ENCODE peak calls at places on chromosomes 12 and 14, in six cellular contexts. One of them, this sample, is unnamed.

GRCh38 chr12:117119592-117120198 is 20.5 kb upstream of the TESC start:
- DNase-seq in ascending aorta: no peak
- DNase-seq in right atrium auricular region: no peak
- DNase-seq in AG09309: no peak
- DNase-seq in GM23248: no peak
- DNase-seq in cardiac fibroblast: no peak
- DNase-seq in this sample: no peak

GRCh38 chr14:67837011-67837624 is 17.5 kb downstream of the RAD51B start:
- DNase-seq in AG09309: peak; percentile 61
- DNase-seq in cardiac fibroblast: peak; percentile 92
- DNase-seq in right atrium auricular region: no peak
- DNase-seq in ascending aorta: no peak
- DNase-seq in GM23248: peak; percentile 82
- DNase-seq in this sample: peak; percentile 34

GRCh38 chr12:129901256-129901655 is 2.6 kb downstream of the TMEM132D start:
- DNase-seq in GM23248: peak; percentile 10
- DNase-seq in cardiac fibroblast: no peak
- DNase-seq in ascending aorta: no peak
- DNase-seq in AG09309: no peak
- DNase-seq in right atrium auricular region: no peak
- DNase-seq in this sample: peak; percentile 29

GRCh38 chr12:9083793-9084192 is 31.9 kb downstream of the A2M start:
- DNase-seq in ascending aorta: no peak
- DNase-seq in right atrium auricular region: no peak
- DNase-seq in GM23248: no peak
- DNase-seq in AG09309: no peak
- DNase-seq in cardiac fibroblast: no peak
- DNase-seq in this sample: no peak

GRCh38 chr12:72632286-72632685 is 360.1 kb downstream of the TRHDE start:
- DNase-seq in ascending aorta: no peak
- DNase-seq in cardiac fibroblast: no peak
- DNase-seq in GM23248: no peak
- DNase-seq in AG09309: peak; percentile 1
- DNase-seq in right atrium auricular region: no peak
- DNase-seq in this sample: no peak

GRCh38 chr14:50044040-50044651 is 72.2 kb downstream of the VCPKMT start:
- DNase-seq in ascending aorta: no peak
- DNase-seq in right atrium auricular region: no peak
- DNase-seq in cardiac fibroblast: peak; percentile 46
- DNase-seq in AG09309: no peak
- DNase-seq in GM23248: no peak
- DNase-seq in this sample: no peak

GRCh38 chr14:98890556-98891340 is 381.2 kb downstream of the BCL11B start:
- DNase-seq in ascending aorta: no peak
- DNase-seq in right atrium auricular region: no peak
- DNase-seq in GM23248: no peak
- DNase-seq in cardiac fibroblast: no peak
- DNase-seq in AG09309: no peak
- DNase-seq in this sample: no peak

GRCh38 chr12:112992541-112993398 is 14.5 kb downstream of the OAS2 start:
- DNase-seq in right atrium auricular region: peak; percentile 68
- DNase-seq in GM23248: peak; percentile 67
- DNase-seq in cardiac fibroblast: peak; percentile 76
- DNase-seq in ascending aorta: no peak
- DNase-seq in AG09309: peak; percentile 37
- DNase-seq in this sample: no peak

GRCh38 chr12:43370299-43370698 is 181.7 kb downstream of the ADAMTS20 start:
- DNase-seq in ascending aorta: no peak
- DNase-seq in AG09309: peak; percentile 17
- DNase-seq in right atrium auricular region: no peak
- DNase-seq in GM23248: peak; percentile 63
- DNase-seq in cardiac fibroblast: peak; percentile 5
- DNase-seq in this sample: peak; percentile 60

GRCh38 chr14:96579855-96580254 is 77.7 kb downstream of the PAPOLA start:
- DNase-seq in right atrium auricular region: no peak
- DNase-seq in GM23248: no peak
- DNase-seq in AG09309: no peak
- DNase-seq in cardiac fibroblast: no peak
- DNase-seq in ascending aorta: no peak
- DNase-seq in this sample: no peak

GRCh38 chr12:51827925-51828818 is 20.3 kb downstream of the FIGNL2 start:
- DNase-seq in GM23248: peak; percentile 79
- DNase-seq in right atrium auricular region: no peak
- DNase-seq in ascending aorta: no peak
- DNase-seq in cardiac fibroblast: peak; percentile 33
- DNase-seq in AG09309: no peak
- DNase-seq in this sample: peak; percentile 55

GRCh38 chr12:131860472-131861260 is 32.5 kb downstream of the MMP17 start:
- DNase-seq in GM23248: peak; percentile 87
- DNase-seq in cardiac fibroblast: peak; percentile 65
- DNase-seq in AG09309: no peak
- DNase-seq in right atrium auricular region: peak; percentile 60
- DNase-seq in ascending aorta: no peak
- DNase-seq in this sample: no peak

GRCh38 chr14:100708349-100709217 is 18.1 kb upstream of the DLK1 start:
- DNase-seq in ascending aorta: no peak
- DNase-seq in cardiac fibroblast: peak; percentile 66
- DNase-seq in GM23248: peak; percentile 22
- DNase-seq in AG09309: no peak
- DNase-seq in right atrium auricular region: no peak
- DNase-seq in this sample: no peak

GRCh38 chr14:100709956-100710284 is 16.8 kb upstream of the DLK1 start:
- DNase-seq in AG09309: no peak
- DNase-seq in right atrium auricular region: no peak
- DNase-seq in GM23248: no peak
- DNase-seq in cardiac fibroblast: no peak
- DNase-seq in ascending aorta: no peak
- DNase-seq in this sample: no peak

GRCh38 chr14:100711117-100711462 is 15.6 kb upstream of the DLK1 start:
- DNase-seq in GM23248: no peak
- DNase-seq in ascending aorta: no peak
- DNase-seq in cardiac fibroblast: no peak
- DNase-seq in AG09309: no peak
- DNase-seq in right atrium auricular region: no peak
- DNase-seq in this sample: no peak

GRCh38 chr14:100710391-100711116 is 16.1 kb upstream of the DLK1 start:
- DNase-seq in AG09309: no peak
- DNase-seq in right atrium auricular region: no peak
- DNase-seq in cardiac fibroblast: no peak
- DNase-seq in ascending aorta: no peak
- DNase-seq in GM23248: no peak
- DNase-seq in this sample: no peak

GRCh38 chr14:100709252-100709955 is 17.3 kb upstream of the DLK1 start:
- DNase-seq in ascending aorta: no peak
- DNase-seq in AG09309: no peak
- DNase-seq in GM23248: peak; percentile 48
- DNase-seq in cardiac fibroblast: peak; percentile 54
- DNase-seq in right atrium auricular region: no peak
- DNase-seq in this sample: no peak
- H3K4me3 ChIP-seq in ascending aorta: no peak overlapping the region
- H3K4me3 ChIP-seq in AG09309: peak overlapping the region; percentile 5
- H3K4me3 ChIP-seq in GM23248: peak overlapping the region; percentile 63
- H3K4me3 ChIP-seq in cardiac fibroblast: no peak overlapping the region
- H3K4me3 ChIP-seq in right atrium auricular region: peak overlapping the region; percentile 25
- H3K4me3 ChIP-seq in this sample: no peak overlapping the region

GRCh38 chr12:114412307-114412706 is 6.4 kb upstream of the TBX5 start:
- DNase-seq in ascending aorta: no peak
- DNase-seq in AG09309: no peak
- DNase-seq in cardiac fibroblast: no peak
- DNase-seq in GM23248: no peak
- DNase-seq in right atrium auricular region: no peak
- DNase-seq in this sample: no peak
- H3K4me3 ChIP-seq in ascending aorta: no peak overlapping the region
- H3K4me3 ChIP-seq in AG09309: no peak overlapping the region
- H3K4me3 ChIP-seq in cardiac fibroblast: no peak overlapping the region
- H3K4me3 ChIP-seq in GM23248: peak overlapping the region; percentile 91
- H3K4me3 ChIP-seq in right atrium auricular region: no peak overlapping the region
- H3K4me3 ChIP-seq in this sample: no peak overlapping the region

GRCh38 chr12:59595097-59595496 is 732 bp upstream of the SLC16A7 start:
- DNase-seq in GM23248: peak; percentile 2
- DNase-seq in ascending aorta: no peak
- DNase-seq in cardiac fibroblast: no peak
- DNase-seq in AG09309: no peak
- DNase-seq in right atrium auricular region: no peak
- DNase-seq in this sample: no peak
- H3K4me3 ChIP-seq in GM23248: peak overlapping the region; percentile 90
- H3K4me3 ChIP-seq in ascending aorta: peak overlapping the region; percentile 82
- H3K4me3 ChIP-seq in cardiac fibroblast: peak overlapping the region; percentile 86
- H3K4me3 ChIP-seq in AG09309: no peak overlapping the region
- H3K4me3 ChIP-seq in right atrium auricular region: peak overlapping the region; percentile 74
- H3K4me3 ChIP-seq in this sample: peak overlapping the region; percentile 52

GRCh38 chr14:102507891-102508312 is 1.7 kb downstream of the ANKRD9 start:
- DNase-seq in right atrium auricular region: no peak
- DNase-seq in ascending aorta: no peak
- DNase-seq in cardiac fibroblast: no peak
- DNase-seq in AG09309: no peak
- DNase-seq in GM23248: no peak
- DNase-seq in this sample: no peak

GRCh38 chr14:102507026-102507860 is 2.3 kb downstream of the ANKRD9 start:
- DNase-seq in right atrium auricular region: no peak
- DNase-seq in ascending aorta: no peak
- DNase-seq in cardiac fibroblast: no peak
- DNase-seq in AG09309: no peak
- DNase-seq in GM23248: no peak
- DNase-seq in this sample: no peak

GRCh38 chr14:102508774-102509743 is 517 bp downstream of the ANKRD9 start:
- DNase-seq in ascending aorta: peak; percentile 29
- DNase-seq in AG09309: no peak
- DNase-seq in GM23248: peak; percentile 82
- DNase-seq in right atrium auricular region: peak; percentile 82
- DNase-seq in cardiac fibroblast: peak; percentile 70
- DNase-seq in this sample: no peak

GRCh38 chr14:102509744-102510615 is at the start of gene ANKRD9:
- DNase-seq in ascending aorta: peak; percentile 79
- DNase-seq in cardiac fibroblast: peak; percentile 97
- DNase-seq in GM23248: peak; percentile 97
- DNase-seq in AG09309: peak; percentile 54
- DNase-seq in right atrium auricular region: peak; percentile 95
- DNase-seq in this sample: peak; percentile 45

GRCh38 chr14:102508410-102508773 is 1.2 kb downstream of the ANKRD9 start:
- DNase-seq in cardiac fibroblast: no peak
- DNase-seq in AG09309: no peak
- DNase-seq in ascending aorta: no peak
- DNase-seq in right atrium auricular region: no peak
- DNase-seq in GM23248: no peak
- DNase-seq in this sample: no peak
- H3K4me3 ChIP-seq in cardiac fibroblast: peak overlapping the region; percentile 63
- H3K4me3 ChIP-seq in AG09309: peak overlapping the region; percentile 68
- H3K4me3 ChIP-seq in ascending aorta: peak overlapping the region; percentile 59
- H3K4me3 ChIP-seq in right atrium auricular region: peak overlapping the region; percentile 61
- H3K4me3 ChIP-seq in GM23248: no peak overlapping the region
- H3K4me3 ChIP-seq in this sample: peak overlapping the region; percentile 52

This sample was measured in kidney epithelial cell.